ENCODE peak calls at places on chromosomes 1 and 21, in six cellular contexts. One of them, this sample, is unnamed.
A peak's percentile ranks its signal among the peaks of the same experiment; 100 is the strongest.

GRCh38 chr21:46347791-46348381 is 23.9 kb downstream of the PCNT start:
- DNase-seq in activated T-helper 1 cell treated with Interleukin-2 at 50 U/mL for 16 hours: no peak
- DNase-seq in cardiac muscle cell: no peak
- DNase-seq in T-helper 17 cell: no peak
- DNase-seq in mesenchymal stem cell: no peak
- DNase-seq in CD8-positive, alpha-beta T cell: no peak
- DNase-seq in this sample: no peak

GRCh38 chr1:172969611-172970010 is 81.1 kb downstream of the TNFSF18 start:
- DNase-seq in activated T-helper 1 cell treated with Interleukin-2 at 50 U/mL for 16 hours: no peak
- DNase-seq in cardiac muscle cell: no peak
- DNase-seq in T-helper 17 cell: no peak
- DNase-seq in mesenchymal stem cell: peak; percentile 83
- DNase-seq in CD8-positive, alpha-beta T cell: no peak
- DNase-seq in this sample: no peak

GRCh38 chr1:117146570-117147340 is 25.2 kb upstream of the TRIM45 start:
- DNase-seq in activated T-helper 1 cell treated with Interleukin-2 at 50 U/mL for 16 hours: no peak
- DNase-seq in cardiac muscle cell: no peak
- DNase-seq in T-helper 17 cell: no peak
- DNase-seq in mesenchymal stem cell: peak; percentile 84
- DNase-seq in CD8-positive, alpha-beta T cell: no peak
- DNase-seq in this sample: no peak

GRCh38 chr1:215557992-215558626 is 9.0 kb upstream of the KCTD3 start:
- DNase-seq in activated T-helper 1 cell treated with Interleukin-2 at 50 U/mL for 16 hours: no peak
- DNase-seq in cardiac muscle cell: no peak
- DNase-seq in T-helper 17 cell: no peak
- DNase-seq in mesenchymal stem cell: no peak
- DNase-seq in CD8-positive, alpha-beta T cell: no peak
- DNase-seq in this sample: no peak

GRCh38 chr1:187396929-187397796 is 568.4 kb downstream of the PLA2G4A start:
- DNase-seq in activated T-helper 1 cell treated with Interleukin-2 at 50 U/mL for 16 hours: no peak
- DNase-seq in cardiac muscle cell: peak; percentile 73
- DNase-seq in T-helper 17 cell: no peak
- DNase-seq in mesenchymal stem cell: peak; percentile 11
- DNase-seq in CD8-positive, alpha-beta T cell: no peak
- DNase-seq in this sample: no peak

GRCh38 chr21:26818911-26819310 is 26.3 kb downstream of the ADAMTS1 start:
- DNase-seq in activated T-helper 1 cell treated with Interleukin-2 at 50 U/mL for 16 hours: no peak
- DNase-seq in cardiac muscle cell: no peak
- DNase-seq in T-helper 17 cell: no peak
- DNase-seq in mesenchymal stem cell: no peak
- DNase-seq in CD8-positive, alpha-beta T cell: no peak
- DNase-seq in this sample: no peak

GRCh38 chr1:227192163-227192562 is 126.1 kb downstream of the CDC42BPA start:
- DNase-seq in activated T-helper 1 cell treated with Interleukin-2 at 50 U/mL for 16 hours: no peak
- DNase-seq in cardiac muscle cell: no peak
- DNase-seq in T-helper 17 cell: no peak
- DNase-seq in mesenchymal stem cell: peak; percentile 69
- DNase-seq in CD8-positive, alpha-beta T cell: no peak
- DNase-seq in this sample: peak; percentile 7

GRCh38 chr1:225146478-225146877 is 217.0 kb downstream of the DNAH14 start:
- DNase-seq in activated T-helper 1 cell treated with Interleukin-2 at 50 U/mL for 16 hours: no peak
- DNase-seq in cardiac muscle cell: no peak
- DNase-seq in T-helper 17 cell: no peak
- DNase-seq in mesenchymal stem cell: no peak
- DNase-seq in CD8-positive, alpha-beta T cell: no peak
- DNase-seq in this sample: no peak

GRCh38 chr1:246726881-246727280 is 2.7 kb downstream of the SCCPDH start:
- DNase-seq in activated T-helper 1 cell treated with Interleukin-2 at 50 U/mL for 16 hours: no peak
- DNase-seq in cardiac muscle cell: no peak
- DNase-seq in T-helper 17 cell: no peak
- DNase-seq in mesenchymal stem cell: no peak
- DNase-seq in CD8-positive, alpha-beta T cell: no peak
- DNase-seq in this sample: no peak

GRCh38 chr1:36133484-36133883 is 8.5 kb upstream of the COL8A2 start:
- DNase-seq in activated T-helper 1 cell treated with Interleukin-2 at 50 U/mL for 16 hours: no peak
- DNase-seq in cardiac muscle cell: no peak
- DNase-seq in T-helper 17 cell: no peak
- DNase-seq in mesenchymal stem cell: peak; percentile 84
- DNase-seq in CD8-positive, alpha-beta T cell: no peak
- DNase-seq in this sample: no peak

GRCh38 chr1:3368711-3369436 is 85.6 kb upstream of the ARHGEF16 start:
- DNase-seq in activated T-helper 1 cell treated with Interleukin-2 at 50 U/mL for 16 hours: no peak
- DNase-seq in cardiac muscle cell: no peak
- DNase-seq in T-helper 17 cell: no peak
- DNase-seq in mesenchymal stem cell: no peak
- DNase-seq in CD8-positive, alpha-beta T cell: no peak
- DNase-seq in this sample: no peak

GRCh38 chr1:172912765-172913260 is 137.9 kb downstream of the TNFSF18 start:
- DNase-seq in activated T-helper 1 cell treated with Interleukin-2 at 50 U/mL for 16 hours: no peak
- DNase-seq in cardiac muscle cell: no peak
- DNase-seq in T-helper 17 cell: no peak
- DNase-seq in mesenchymal stem cell: no peak
- DNase-seq in CD8-positive, alpha-beta T cell: no peak
- DNase-seq in this sample: no peak

GRCh38 chr1:175919001-175919400 is 175.6 kb upstream of the TNR start:
- DNase-seq in activated T-helper 1 cell treated with Interleukin-2 at 50 U/mL for 16 hours: no peak
- DNase-seq in cardiac muscle cell: no peak
- DNase-seq in T-helper 17 cell: no peak
- DNase-seq in mesenchymal stem cell: peak; percentile 20
- DNase-seq in CD8-positive, alpha-beta T cell: no peak
- DNase-seq in this sample: no peak

GRCh38 chr1:118821801-118822200 is 166.3 kb downstream of the TBX15 start:
- DNase-seq in activated T-helper 1 cell treated with Interleukin-2 at 50 U/mL for 16 hours: no peak
- DNase-seq in cardiac muscle cell: no peak
- DNase-seq in T-helper 17 cell: no peak
- DNase-seq in mesenchymal stem cell: no peak
- DNase-seq in CD8-positive, alpha-beta T cell: no peak
- DNase-seq in this sample: no peak

GRCh38 chr21:28899744-28900143 is 92.9 kb downstream of the LTN1 start:
- DNase-seq in activated T-helper 1 cell treated with Interleukin-2 at 50 U/mL for 16 hours: no peak
- DNase-seq in cardiac muscle cell: no peak
- DNase-seq in T-helper 17 cell: no peak
- DNase-seq in mesenchymal stem cell: peak; percentile 19
- DNase-seq in CD8-positive, alpha-beta T cell: no peak
- DNase-seq in this sample: no peak

GRCh38 chr1:162878000-162878596 is 17.1 kb upstream of the CCDC190 start:
- DNase-seq in activated T-helper 1 cell treated with Interleukin-2 at 50 U/mL for 16 hours: no peak
- DNase-seq in cardiac muscle cell: peak; percentile 76
- DNase-seq in T-helper 17 cell: no peak
- DNase-seq in mesenchymal stem cell: peak; percentile 74
- DNase-seq in CD8-positive, alpha-beta T cell: no peak
- DNase-seq in this sample: no peak

This sample was measured in Panc1.